ENCODE peak calls at places on chromosome 11, in four cellular contexts. One of them, this sample, is unnamed. For H3K9me3, the result is how much of the 10 kb centered on the place peaks cover.

GRCh38 chr11:1652778-1653540 is 23.4 kb downstream of the KRTAP5-5 start:
- DNase-seq in right lobe of liver: peak
- DNase-seq in thoracic aorta: peak
- DNase-seq in suprapubic skin: peak
- DNase-seq in this sample: peak

GRCh38 chr11:8273281-8273680 is 9.6 kb upstream of the LMO1 start:
- DNase-seq in thoracic aorta: no peak
- DNase-seq in right lobe of liver: no peak
- DNase-seq in suprapubic skin: no peak
- DNase-seq in this sample: no peak

GRCh38 chr11:111934301-111934700 is 2.8 kb upstream of the DIXDC1 start:
- DNase-seq in right lobe of liver: no peak
- DNase-seq in suprapubic skin: no peak
- DNase-seq in thoracic aorta: no peak
- DNase-seq in this sample: no peak

GRCh38 chr11:116993599-116993998 is 104.6 kb downstream of the SIK3 start:
- DNase-seq in thoracic aorta: no peak
- DNase-seq in right lobe of liver: no peak
- DNase-seq in suprapubic skin: no peak
- DNase-seq in this sample: no peak

GRCh38 chr11:29781268-29781667 is 235.6 kb downstream of the KCNA4 start:
- DNase-seq in thoracic aorta: no peak
- DNase-seq in suprapubic skin: no peak
- DNase-seq in right lobe of liver: no peak
- DNase-seq in this sample: no peak

GRCh38 chr11:70381872-70382842 is 16.2 kb upstream of the CTTN start:
- DNase-seq in suprapubic skin: no peak
- DNase-seq in thoracic aorta: no peak
- DNase-seq in right lobe of liver: no peak
- DNase-seq in this sample: no peak

GRCh38 chr11:131978351-131978750 is 607.9 kb downstream of the NTM start:
- DNase-seq in right lobe of liver: no peak
- DNase-seq in thoracic aorta: no peak
- DNase-seq in suprapubic skin: no peak
- DNase-seq in this sample: no peak

GRCh38 chr11:102914238-102915043 is 39.7 kb upstream of the MMP12 start:
- DNase-seq in thoracic aorta: no peak
- DNase-seq in right lobe of liver: no peak
- DNase-seq in suprapubic skin: no peak
- DNase-seq in this sample: no peak

GRCh38 chr11:296206-296975 is 2.9 kb downstream of the IFITM5 start:
- DNase-seq in right lobe of liver: peak
- DNase-seq in suprapubic skin: no peak
- DNase-seq in thoracic aorta: no peak
- DNase-seq in this sample: no peak

GRCh38 chr11:128318856-128319474 is 268.4 kb downstream of the ETS1 start:
- DNase-seq in right lobe of liver: no peak
- DNase-seq in thoracic aorta: no peak
- DNase-seq in suprapubic skin: no peak
- DNase-seq in this sample: no peak

GRCh38 chr11:130609121-130610035 is 160.9 kb downstream of the ADAMTS15 start:
- DNase-seq in suprapubic skin: peak
- DNase-seq in thoracic aorta: peak
- DNase-seq in right lobe of liver: no peak
- DNase-seq in this sample: peak

GRCh38 chr11:94845622-94846021 is 77.5 kb downstream of the AMOTL1 start:
- DNase-seq in suprapubic skin: no peak
- DNase-seq in thoracic aorta: no peak
- DNase-seq in right lobe of liver: peak
- DNase-seq in this sample: no peak

GRCh38 chr11:75547177-75547576 is 14.9 kb upstream of the SERPINH1 start:
- DNase-seq in thoracic aorta: no peak
- DNase-seq in right lobe of liver: no peak
- DNase-seq in suprapubic skin: no peak
- DNase-seq in this sample: no peak

GRCh38 chr11:2791139-2791520 is 91.3 kb upstream of the KCNQ1OT1 start:
- DNase-seq in right lobe of liver: peak
- DNase-seq in thoracic aorta: peak
- DNase-seq in suprapubic skin: peak
- DNase-seq in this sample: no peak

GRCh38 chr11:42066113-42066512 is 606.7 kb upstream of the LRRC4C start:
- DNase-seq in thoracic aorta: no peak
- DNase-seq in suprapubic skin: no peak
- DNase-seq in right lobe of liver: no peak
- DNase-seq in this sample: no peak

GRCh38 chr11:14702760-14703159 is 59.2 kb downstream of the PDE3B start:
- DNase-seq in right lobe of liver: no peak
- DNase-seq in thoracic aorta: no peak
- DNase-seq in suprapubic skin: no peak
- DNase-seq in this sample: no peak

GRCh38 chr11:60251485-60252207 is 8.7 kb upstream of the MS4A4E start:
- DNase-seq in right lobe of liver: no peak
- DNase-seq in thoracic aorta: no peak
- DNase-seq in suprapubic skin: no peak
- DNase-seq in this sample: no peak

GRCh38 chr11:126397016-126397415 is 41.5 kb downstream of the ST3GAL4 start:
- DNase-seq in thoracic aorta: no peak
- DNase-seq in suprapubic skin: no peak
- DNase-seq in right lobe of liver: no peak
- DNase-seq in this sample: no peak

GRCh38 chr11:44246726-44247125 is 63.2 kb downstream of the ALX4 start:
- DNase-seq in thoracic aorta: no peak
- DNase-seq in suprapubic skin: no peak
- DNase-seq in right lobe of liver: no peak
- DNase-seq in this sample: no peak

GRCh38 chr11:72735495-72736027 is 16.6 kb downstream of the ARAP1 start:
- DNase-seq in right lobe of liver: no peak
- DNase-seq in suprapubic skin: no peak
- DNase-seq in thoracic aorta: no peak
- DNase-seq in this sample: no peak

GRCh38 chr11:46100670-46101069 is 20.6 kb downstream of the PHF21A start:
- DNase-seq in right lobe of liver: no peak
- DNase-seq in thoracic aorta: no peak
- DNase-seq in suprapubic skin: no peak
- DNase-seq in this sample: no peak

GRCh38 chr11:76270387-76270786 is 64.1 kb upstream of the WNT11 start:
- DNase-seq in thoracic aorta: no peak
- DNase-seq in suprapubic skin: no peak
- DNase-seq in right lobe of liver: no peak
- DNase-seq in this sample: no peak

GRCh38 chr11:45810431-45811108 is 5.6 kb downstream of the SLC35C1 start:
- DNase-seq in right lobe of liver: no peak
- DNase-seq in suprapubic skin: peak
- DNase-seq in thoracic aorta: no peak
- DNase-seq in this sample: no peak

GRCh38 chr11:64619811-64620285 is 28.8 kb downstream of the SLC22A12 start:
- DNase-seq in thoracic aorta: no peak
- DNase-seq in suprapubic skin: no peak
- DNase-seq in right lobe of liver: peak
- DNase-seq in this sample: no peak

GRCh38 chr11:71248251-71248570 is 4.2 kb downstream of the SHANK2 start:
- DNase-seq in right lobe of liver: no peak
- DNase-seq in suprapubic skin: no peak
- DNase-seq in thoracic aorta: no peak
- DNase-seq in this sample: no peak

DNA sequence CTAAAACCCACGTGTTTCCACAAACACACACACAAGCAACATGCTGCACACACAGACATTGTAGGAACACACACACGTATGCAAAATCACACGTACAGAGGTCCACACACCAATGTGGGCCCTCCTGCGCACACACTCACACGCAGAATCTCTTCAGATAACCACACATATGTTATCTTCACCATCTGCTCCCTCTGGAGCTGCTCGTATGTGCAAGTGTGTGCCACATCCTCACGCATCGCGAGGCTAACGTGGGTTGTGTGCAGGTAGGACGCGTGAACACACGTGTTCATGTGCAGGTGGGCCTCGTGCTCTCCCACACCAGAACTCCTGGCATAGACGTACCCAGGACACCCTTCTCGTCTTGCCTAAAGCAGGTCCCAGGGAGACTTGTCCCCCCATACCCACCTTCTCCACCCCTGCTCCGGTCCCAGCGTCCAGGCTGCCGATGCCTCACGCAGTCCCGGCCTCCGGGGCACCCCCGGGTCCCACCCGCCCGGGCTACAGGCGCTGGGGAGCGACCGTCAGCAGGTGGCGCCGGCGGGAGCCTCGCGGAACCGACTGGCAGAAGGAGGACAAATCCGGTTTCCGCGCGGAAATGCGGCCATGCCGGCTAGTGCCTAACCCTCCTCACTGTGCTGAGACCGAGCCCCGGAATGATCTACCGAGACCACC is 10.3 kb upstream of the IGSF9B start:
- DNase-seq in suprapubic skin: no peak
- DNase-seq in right lobe of liver: no peak
- DNase-seq in thoracic aorta: no peak
- DNase-seq in this sample: no peak
- TF ChIP-seq CTCF in suprapubic skin: no peak
- TF ChIP-seq CTCF in right lobe of liver: peak
- TF ChIP-seq CTCF in thoracic aorta: peak
- TF ChIP-seq CTCF in this sample: peak

GRCh38 chr11:110779108-110779507 is 66.9 kb upstream of the ARHGAP20 start:
- DNase-seq in suprapubic skin: no peak
- DNase-seq in right lobe of liver: no peak
- DNase-seq in thoracic aorta: no peak
- DNase-seq in this sample: no peak
- H3K9me3 ChIP-seq in suprapubic skin: under half
- H3K9me3 ChIP-seq in right lobe of liver: under half
- H3K9me3 ChIP-seq in thoracic aorta: under half
- H3K9me3 ChIP-seq in this sample: under half

GRCh38 chr11:17036666-17037658 is 22.7 kb upstream of the PLEKHA7 start:
- DNase-seq in right lobe of liver: no peak
- DNase-seq in suprapubic skin: no peak
- DNase-seq in thoracic aorta: no peak
- DNase-seq in this sample: no peak
- TF ChIP-seq CTCF in right lobe of liver: no peak
- TF ChIP-seq CTCF in suprapubic skin: no peak
- TF ChIP-seq CTCF in thoracic aorta: no peak
- TF ChIP-seq CTCF in this sample: no peak

GRCh38 chr11:50102916-50103315 is 70.2 kb downstream of the OR4C45 start:
- DNase-seq in thoracic aorta: no peak
- DNase-seq in suprapubic skin: no peak
- DNase-seq in right lobe of liver: no peak
- DNase-seq in this sample: no peak

DNA sequence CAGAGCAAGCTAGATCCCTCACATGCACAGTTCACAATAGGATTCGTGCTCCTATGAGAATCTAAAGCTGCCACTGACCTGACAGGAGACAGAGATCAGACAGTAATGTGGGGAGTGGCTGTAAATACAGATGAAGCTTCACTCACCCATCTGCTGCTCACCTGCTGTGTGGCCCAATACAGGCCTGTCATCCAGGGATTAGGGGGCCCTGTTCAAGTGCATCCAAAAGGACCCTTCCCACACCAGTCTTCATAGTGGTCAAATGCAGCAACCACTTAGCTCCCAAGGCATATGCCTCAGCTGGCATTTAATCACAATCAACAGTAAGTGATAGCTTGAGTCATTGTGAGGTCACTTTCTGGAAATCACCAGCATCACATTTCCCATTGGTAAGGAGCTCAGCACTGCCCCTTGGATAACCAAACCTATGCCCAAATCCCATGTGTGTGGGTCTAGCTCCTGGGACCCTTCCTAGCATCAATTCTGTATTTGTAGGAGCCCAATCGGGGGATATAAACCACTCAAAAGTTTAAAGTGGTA is 65.6 kb downstream of the OR4C45 start:
- DNase-seq in thoracic aorta: no peak
- DNase-seq in suprapubic skin: no peak
- DNase-seq in right lobe of liver: no peak
- DNase-seq in this sample: peak
- H3K9me3 ChIP-seq in thoracic aorta: under half
- H3K9me3 ChIP-seq in suprapubic skin: under half
- H3K9me3 ChIP-seq in right lobe of liver: under half
- H3K9me3 ChIP-seq in this sample: under half

GRCh38 chr11:107581147-107581546 is 9.8 kb upstream of the ELMOD1 start:
- DNase-seq in right lobe of liver: no peak
- DNase-seq in suprapubic skin: no peak
- DNase-seq in thoracic aorta: no peak
- DNase-seq in this sample: no peak

GRCh38 chr11:107577312-107577711 is 11.8 kb upstream of the ALKBH8 start:
- DNase-seq in thoracic aorta: no peak
- DNase-seq in suprapubic skin: no peak
- DNase-seq in right lobe of liver: no peak
- DNase-seq in this sample: no peak

GRCh38 chr11:107576497-107577086 is 11.1 kb upstream of the ALKBH8 start:
- DNase-seq in right lobe of liver: peak
- DNase-seq in thoracic aorta: no peak
- DNase-seq in suprapubic skin: no peak
- DNase-seq in this sample: no peak
- TF ChIP-seq CTCF in right lobe of liver: peak
- TF ChIP-seq CTCF in thoracic aorta: peak
- TF ChIP-seq CTCF in suprapubic skin: peak
- TF ChIP-seq CTCF in this sample: peak

DNA sequence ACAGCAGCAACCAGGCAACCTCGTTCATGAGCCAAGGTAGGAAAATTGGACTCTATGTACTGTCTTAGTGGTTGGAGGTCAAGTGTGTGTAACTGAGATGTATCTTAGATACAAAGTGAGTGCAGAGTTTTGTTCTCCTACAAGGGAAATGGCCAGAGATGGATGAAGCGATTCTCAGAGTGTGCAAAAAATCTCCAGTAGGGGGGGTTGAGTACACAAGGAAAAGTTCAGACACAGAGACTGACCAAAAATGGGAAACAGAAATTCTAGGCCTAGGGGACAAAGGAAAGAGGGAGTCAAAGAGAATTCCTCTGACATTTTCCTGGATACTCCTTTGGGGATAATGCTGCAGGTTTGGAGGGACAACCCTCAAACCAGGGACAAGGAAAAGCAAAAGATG is 38.2 kb upstream of the OR5AK2 start:
- DNase-seq in thoracic aorta: no peak
- DNase-seq in suprapubic skin: no peak
- DNase-seq in right lobe of liver: no peak
- DNase-seq in this sample: no peak
- H3K9me3 ChIP-seq in thoracic aorta: under half
- H3K9me3 ChIP-seq in suprapubic skin: under half
- H3K9me3 ChIP-seq in right lobe of liver: under half
- H3K9me3 ChIP-seq in this sample: under half

GRCh38 chr11:74168838-74169237 is 2.0 kb downstream of the C2CD3 start:
- DNase-seq in suprapubic skin: no peak
- DNase-seq in thoracic aorta: no peak
- DNase-seq in right lobe of liver: no peak
- DNase-seq in this sample: no peak
- TF ChIP-seq CTCF in suprapubic skin: no peak
- TF ChIP-seq CTCF in thoracic aorta: no peak
- TF ChIP-seq CTCF in right lobe of liver: no peak
- TF ChIP-seq CTCF in this sample: no peak

DNA sequence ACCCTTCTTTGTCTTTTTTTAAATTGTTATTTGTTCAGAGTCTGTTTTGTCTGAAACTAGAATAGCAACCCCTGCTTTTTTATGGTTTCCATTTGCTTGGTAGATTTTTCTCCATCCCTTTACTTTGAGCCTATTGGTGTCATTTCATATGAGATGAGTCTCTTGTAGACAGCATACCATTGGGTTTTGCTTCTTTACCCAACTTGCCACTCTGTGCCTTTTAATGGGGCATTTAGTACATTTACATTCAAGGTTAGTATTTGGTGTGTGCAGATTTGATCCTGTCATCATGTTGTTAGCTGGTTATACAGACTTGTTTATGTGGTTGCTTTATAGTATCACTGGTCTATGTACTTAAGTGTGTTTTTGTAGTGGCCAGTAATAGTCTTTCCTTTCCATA is 28.0 kb downstream of the CCDC15 start:
- DNase-seq in thoracic aorta: no peak
- DNase-seq in suprapubic skin: no peak
- DNase-seq in right lobe of liver: no peak
- DNase-seq in this sample: no peak
- H3K9me3 ChIP-seq in thoracic aorta: under half
- H3K9me3 ChIP-seq in suprapubic skin: under half
- H3K9me3 ChIP-seq in right lobe of liver: under half
- H3K9me3 ChIP-seq in this sample: under half

This sample was measured in right atrium auricular region.